ENCODE peak calls at places on chromosomes 7 and 10, in four cellular contexts. T is neural progenitor cell; I is T-cell; D is stimulated activated CD4-positive, alpha-beta T cell treated with anti-CD3 and anti-CD28 coated beads, Interleukin-4, amount 100 ng/mL, for 48 hours. M is an unnamed sample.

GRCh38 chr10:62735464-62736188 is 68.9 kb upstream of the ADO start:
- DNase-seq in D (no peak), I (no peak), T (no peak), M (no peak)

GRCh38 chr7:94123136-94123535 is 119.0 kb upstream of the BET1 start:
- DNase-seq in I (no peak), T (no peak), D (no peak), M (no peak)

GRCh38 chr10:91227576-91227975 is 7.1 kb downstream of the PCGF5 start:
- DNase-seq in T (no peak), I (no peak), D (no peak), M (no peak)

GRCh38 chr7:155811895-155812761 is at the start of gene SHH:
- DNase-seq in T (peak; percentile 50), D (no peak), I (no peak), M (no peak)

GRCh38 chr10:117135480-117136140 is 2.5 kb downstream of the VAX1 start:
- DNase-seq in D (no peak), I (no peak), T (no peak), M (no peak)

GRCh38 chr10:124703778-124704427 is 40.3 kb downstream of the FAM53B start:
- DNase-seq in T (no peak), D (no peak), I (no peak), M (no peak)

GRCh38 chr10:91559170-91559569 is 73.7 kb downstream of the PPP1R3C start:
- DNase-seq in T (no peak), D (no peak), I (no peak), M (no peak)

GRCh38 chr10:109374215-109374614 is 549.1 kb downstream of the XPNPEP1 start:
- DNase-seq in I (no peak), D (no peak), T (no peak), M (no peak)

GRCh38 chr10:122310311-122311050 is 39.4 kb downstream of the BTBD16 start:
- DNase-seq in I (no peak), T (no peak), D (no peak), M (no peak)

GRCh38 chr10:33157108-33157507 is 177.4 kb downstream of the NRP1 start:
- DNase-seq in T (no peak), D (no peak), I (no peak), M (no peak)